ENCODE peak calls at places on chromosomes 16 and 17, in four cellular contexts. J is prostate gland, M is GM12878, U is transverse colon. A is an unnamed sample.

GRCh38 chr16:67936124-67936875 is at the start of gene PSMB10:
- DNase-seq in J (peak), M (no peak), U (no peak), A (no peak)

GRCh38 chr17:82925336-82925735 is 85.5 kb upstream of the ZNF750 start:
- DNase-seq in J (no peak), M (no peak), U (no peak), A (no peak)

GRCh38 chr17:17609121-17609520 is 17.6 kb upstream of the PEMT start:
- DNase-seq in J (no peak), M (no peak), U (no peak), A (no peak)

GRCh38 chr17:77437017-77437416 is 296.2 kb downstream of the SEC14L1 start:
- DNase-seq in J (no peak), M (no peak), U (peak), A (no peak)

GRCh38 chr16:5841934-5842333 is 744.3 kb upstream of the EEF2KMT start:
- DNase-seq in J (no peak), M (no peak), U (no peak), A (no peak)

GRCh38 chr16:67389911-67390815 is 3.1 kb downstream of the TPPP3 start:
- DNase-seq in J (no peak), M (no peak), U (no peak), A (no peak)

GRCh38 chr17:8235676-8236075 is 12.2 kb downstream of the CTC1 start:
- DNase-seq in J (no peak), M (no peak), U (no peak), A (no peak)

GRCh38 chr17:75875940-75876189 is 2.5 kb downstream of the TRIM47 start:
- DNase-seq in J (peak), M (no peak), U (no peak), A (peak)

GRCh38 chr16:70511833-70512232 is 11.5 kb downstream of the COG4 start:
- DNase-seq in J (no peak), M (no peak), U (no peak), A (no peak)

GRCh38 chr17:75561927-75562603 is 25.5 kb upstream of the MYO15B start:
- DNase-seq in J (no peak), M (no peak), U (no peak), A (no peak)

GRCh38 chr17:32586666-32587065 is 99.9 kb downstream of the CDK5R1 start:
- DNase-seq in J (no peak), M (no peak), U (no peak), A (no peak)

GRCh38 chr16:59478806-59479205 is 744.7 kb upstream of the GOT2 start:
- DNase-seq in J (no peak), M (no peak), U (no peak), A (no peak)

GRCh38 chr17:74842146-74842598 is 17.5 kb downstream of the GRIN2C start:
- DNase-seq in J (no peak), M (no peak), U (no peak), A (no peak)

GRCh38 chr17:43906951-43907424 is 348 bp downstream of the MPP2 start:
- DNase-seq in J (no peak), M (no peak), U (no peak), A (no peak)

GRCh38 chr16:11585460-11586374 is 1.0 kb downstream of the LITAF start:
- DNase-seq in J (no peak), M (no peak), U (peak), A (peak)

GRCh38 chr16:31487720-31488629 is 5.1 kb downstream of the SLC5A2 start:
- DNase-seq in J (peak), M (no peak), U (peak), A (no peak)

GRCh38 chr17:62666801-62667591 is 39.5 kb downstream of the MRC2 start:
- DNase-seq in J (no peak), M (no peak), U (no peak), A (no peak)

GRCh38 chr16:79294568-79294967 is 306.0 kb downstream of the MAF start:
- DNase-seq in J (no peak), M (no peak), U (no peak), A (no peak)

GRCh38 chr16:89058812-89059211 is 34.8 kb upstream of the ACSF3 start:
- DNase-seq in J (no peak), M (no peak), U (no peak), A (no peak)

GRCh38 chr16:80733366-80733901 is 71.0 kb downstream of the CDYL2 start:
- DNase-seq in J (peak), M (no peak), U (no peak), A (no peak)

GRCh38 chr16:80337786-80338185 is 203.0 kb upstream of the DYNLRB2 start:
- DNase-seq in J (no peak), M (no peak), U (no peak), A (no peak)

GRCh38 chr16:87762071-87762571 is 3.7 kb downstream of the KLHDC4 start:
- DNase-seq in J (peak), M (no peak), U (no peak), A (no peak)

GRCh38 chr16:79395631-79396030 is 204.9 kb downstream of the MAF start:
- DNase-seq in J (no peak), M (no peak), U (no peak), A (no peak)

GRCh38 chr16:10862432-10862831 is 14.6 kb upstream of the CIITA start:
- DNase-seq in J (no peak), M (no peak), U (no peak), A (no peak)

GRCh38 chr17:59373879-59374495 is 42.5 kb downstream of the YPEL2 start:
- DNase-seq in J (no peak), M (no peak), U (no peak), A (no peak)

GRCh38 chr17:79006001-79006400 is 3.6 kb downstream of the CANT1 start:
- DNase-seq in J (no peak), M (no peak), U (peak), A (peak)

GRCh38 chr16:57519796-57520360 is 16.5 kb downstream of the CCDC102A start:
- DNase-seq in J (peak), M (no peak), U (peak), A (peak)

GRCh38 chr17:75587718-75588545 is at the start of gene MYO15B:
- DNase-seq in J (no peak), M (no peak), U (peak), A (no peak)

GRCh38 chr17:848402-848801 is 66.2 kb downstream of the MRM3 start:
- DNase-seq in J (no peak), M (no peak), U (no peak), A (no peak)

GRCh38 chr16:51150894-51151320 is at the start of gene SALL1:
- DNase-seq in J (no peak), M (no peak), U (no peak), A (no peak)

GRCh38 chr17:50467855-50468119 is 893 bp downstream of the CHAD start:
- DNase-seq in J (no peak), M (no peak), U (no peak), A (no peak)

GRCh38 chr16:62966626-62967025 is 930.4 kb upstream of the CDH8 start:
- DNase-seq in J (no peak), M (no peak), U (no peak), A (no peak)

GRCh38 chr16:27993587-27993986 is 69.9 kb downstream of the GSG1L start:
- DNase-seq in J (no peak), M (no peak), U (no peak), A (no peak)

GRCh38 chr16:23283571-23283970 is 18.5 kb upstream of the SCNN1B start:
- DNase-seq in J (peak), M (no peak), U (no peak), A (no peak)

GRCh38 chr17:4958102-4958501 is 7.2 kb downstream of the ENO3 start:
- DNase-seq in J (no peak), M (no peak), U (no peak), A (no peak)

DNA sequence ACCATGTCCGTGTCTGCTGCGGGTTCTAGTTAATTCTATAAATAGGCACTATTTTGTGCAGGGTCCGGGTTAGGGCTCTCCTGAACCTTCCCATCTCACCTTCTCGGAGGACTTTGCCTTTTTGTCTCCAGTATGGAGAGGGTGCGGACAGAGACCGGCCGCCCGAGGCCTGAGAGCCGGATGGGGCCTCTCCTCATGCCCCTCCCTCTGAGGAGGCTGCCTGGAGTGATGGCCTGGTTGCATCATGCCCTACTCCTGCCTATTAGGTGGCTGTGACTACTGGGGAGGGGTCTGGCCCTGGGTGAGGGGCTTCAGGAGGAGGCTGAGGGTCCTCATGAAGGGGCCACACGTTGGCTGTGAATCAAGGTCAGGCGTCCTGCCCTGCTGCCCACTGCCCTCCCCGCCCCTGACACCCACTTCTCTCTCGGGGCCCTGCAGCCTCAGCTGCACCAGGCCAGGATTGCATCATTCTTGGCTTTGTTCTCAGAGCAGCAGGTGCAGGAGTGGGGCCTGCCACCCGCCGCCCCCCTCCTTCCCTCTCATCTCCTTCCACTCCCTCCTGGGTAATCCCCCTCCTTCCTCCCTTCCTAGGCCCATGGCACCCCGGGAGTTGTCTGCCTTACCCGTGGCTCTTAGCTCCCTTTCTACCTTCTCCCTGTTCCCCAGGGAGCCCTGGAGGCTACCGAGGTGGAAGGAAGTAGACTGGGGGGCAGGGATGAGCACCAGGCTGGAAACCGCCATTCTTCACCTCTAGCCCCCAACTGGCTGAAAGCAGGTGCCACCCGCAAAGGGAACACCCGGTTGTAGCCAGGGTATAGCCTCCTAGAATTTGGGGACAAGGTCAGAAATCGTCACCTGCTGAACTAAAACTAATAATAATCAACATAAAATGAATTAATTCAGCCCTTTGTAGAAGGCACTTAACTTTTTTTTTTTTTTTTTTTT is 12.7 kb upstream of the ARHGAP23 start:
- DNase-seq in J (no peak), M (peak), U (peak), A (no peak)
- TF ChIP-seq POLR2AphosphoS5 in J (no peak), M (no peak), U (no peak), A (no peak)

DNA sequence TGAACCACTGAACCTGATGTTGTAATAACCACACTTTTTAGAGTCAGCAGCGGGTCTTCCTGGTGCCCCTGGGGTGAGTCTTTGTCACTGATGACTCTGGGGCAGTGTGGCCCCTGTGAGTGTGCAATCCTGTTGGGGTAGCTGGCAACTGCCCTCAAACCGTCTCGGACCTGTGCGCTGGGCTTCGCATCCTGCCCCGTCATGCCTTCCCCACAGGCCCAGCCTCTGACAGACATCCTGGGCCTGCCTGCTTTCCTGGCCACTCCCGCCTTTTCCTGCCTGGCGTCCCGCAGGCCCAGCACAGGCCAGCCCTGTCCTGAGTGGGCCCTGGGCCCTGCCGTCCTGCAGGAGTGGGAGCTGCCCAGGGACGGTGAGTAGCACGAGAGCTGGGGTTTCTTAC is 50.2 kb upstream of the CAPN15 start:
- DNase-seq in J (no peak), M (no peak), U (no peak), A (no peak)
- TF ChIP-seq POLR2AphosphoS5 in J (no peak), M (no peak), U (no peak), A (no peak)

GRCh38 chr17:57109393-57110151 is 24.5 kb downstream of the AKAP1 start:
- DNase-seq in J (no peak), M (no peak), U (peak), A (no peak)
- TF ChIP-seq POLR2AphosphoS5 in J (no peak), M (no peak), U (no peak), A (no peak)

GRCh38 chr16:30395992-30396560 is 856 bp downstream of the ZNF48 start:
- DNase-seq in J (no peak), M (no peak), U (no peak), A (no peak)
- TF ChIP-seq POLR2AphosphoS5 in J (no peak), M (no peak), U (no peak), A (no peak)

DNA sequence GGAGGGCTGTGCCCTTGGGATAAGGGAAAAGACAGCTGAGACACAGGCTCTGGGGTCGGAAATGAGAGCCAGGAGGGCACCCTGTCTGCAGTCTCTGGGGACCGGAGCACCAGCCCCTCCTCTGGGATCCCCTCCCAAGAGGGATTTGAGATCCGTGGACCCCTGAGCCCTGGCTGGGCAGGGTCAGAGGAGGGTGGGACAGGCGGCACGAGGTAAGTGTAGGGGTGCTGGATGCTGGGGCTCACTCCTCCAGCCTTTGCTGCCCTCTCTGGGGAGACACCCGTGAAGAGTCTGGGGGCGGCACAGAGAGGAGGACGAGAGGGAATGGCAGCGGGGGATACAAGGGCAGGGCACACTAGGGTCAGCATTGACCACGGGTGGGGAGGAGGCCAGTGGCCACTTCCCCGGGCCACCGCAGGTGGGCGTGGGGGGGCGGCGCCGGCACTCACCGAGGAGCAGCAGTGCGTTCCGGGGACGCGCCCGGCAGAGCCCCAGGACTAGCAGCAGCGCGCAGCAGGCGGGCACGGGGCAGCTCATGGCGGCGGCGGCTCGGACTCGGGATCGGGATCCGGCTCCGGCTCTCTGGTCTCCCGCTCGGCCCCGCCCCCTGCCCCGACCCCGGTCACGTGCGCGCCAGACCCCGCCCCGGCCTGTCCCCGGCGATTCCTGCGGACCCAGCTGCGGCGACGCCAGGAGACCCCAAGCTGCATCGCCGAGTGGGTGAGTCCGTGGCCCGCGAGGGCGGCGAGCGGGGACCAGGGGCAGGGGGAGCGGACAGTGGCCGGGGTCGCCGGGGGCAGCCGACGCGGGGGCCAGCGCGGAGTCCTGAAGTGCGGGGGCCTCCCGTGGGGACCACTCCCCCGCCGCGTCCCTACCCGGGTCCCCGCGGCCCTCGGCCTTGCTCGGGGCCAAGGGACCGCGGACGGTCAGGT is at the start of the genes SGSH and SLC26A11:
- DNase-seq in J (peak), M (no peak), U (peak), A (peak)
- TF ChIP-seq POLR2AphosphoS5 in J (no peak), M (peak), U (peak), A (no peak)

GRCh38 chr16:69105501-69106361 is at the start of gene HAS3:
- DNase-seq in J (peak), M (no peak), U (peak), A (no peak)
- TF ChIP-seq POLR2AphosphoS5 in J (peak), M (no peak), U (peak), A (no peak)

GRCh38 chr16:85982563-85982939 is 83.6 kb downstream of the IRF8 start:
- DNase-seq in J (no peak), M (no peak), U (peak), A (no peak)
- TF ChIP-seq POLR2AphosphoS5 in J (no peak), M (no peak), U (no peak), A (no peak)

DNA sequence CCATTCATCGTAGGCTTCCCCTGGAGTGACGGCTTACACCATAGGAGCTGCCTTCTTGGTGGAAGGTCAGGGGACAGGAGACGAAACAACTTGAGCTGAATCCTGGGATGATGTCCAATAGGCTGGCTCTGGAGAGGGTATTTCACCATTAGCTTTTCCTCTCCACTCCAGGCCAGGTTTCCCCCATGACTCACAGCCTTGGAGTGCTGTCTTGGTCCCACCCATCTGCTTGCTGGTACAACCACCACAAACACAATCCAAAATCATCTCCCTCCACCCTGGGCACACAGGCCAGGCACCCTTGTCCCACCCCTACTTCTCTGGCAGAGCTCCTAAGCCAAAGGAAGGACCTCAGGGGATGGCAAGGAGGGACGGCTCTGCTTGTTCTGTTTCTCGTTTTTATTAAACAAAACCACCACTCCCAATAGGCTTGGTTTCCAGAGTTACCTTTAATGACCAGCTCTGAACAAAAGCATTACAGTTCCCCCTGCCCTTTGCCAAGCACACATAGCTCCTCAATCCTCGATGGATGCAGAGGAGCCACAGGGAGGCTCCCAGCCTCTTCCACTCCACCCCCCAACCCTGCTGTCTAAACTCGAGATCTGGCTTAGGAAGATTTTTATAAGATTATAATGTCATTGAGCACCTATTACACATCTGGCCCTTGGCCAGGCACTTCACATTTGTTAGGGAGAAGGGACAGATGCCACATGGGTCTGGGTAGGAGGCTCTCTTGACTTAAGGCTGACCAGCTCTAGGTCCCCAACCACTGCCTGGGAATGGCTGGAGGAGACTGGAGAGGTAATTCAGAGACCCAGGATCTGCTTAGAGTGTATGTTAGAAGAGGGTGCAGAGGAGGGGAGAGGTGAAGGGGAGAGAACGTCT is 13.3 kb downstream of the CAVIN1 start:
- DNase-seq in J (peak), M (no peak), U (peak), A (peak)
- TF ChIP-seq POLR2AphosphoS5 in J (peak), M (no peak), U (no peak), A (peak)

GRCh38 chr16:66267287-66268137 is 99.0 kb upstream of the CDH5 start:
- DNase-seq in J (no peak), M (no peak), U (no peak), A (peak)

GRCh38 chr16:66265556-66266133 is 100.8 kb upstream of the CDH5 start:
- DNase-seq in J (no peak), M (no peak), U (no peak), A (no peak)

GRCh38 chr16:66265106-66265415 is 101.4 kb upstream of the CDH5 start:
- DNase-seq in J (no peak), M (no peak), U (no peak), A (no peak)

GRCh38 chr16:66264311-66265105 is 102.0 kb upstream of the CDH5 start:
- DNase-seq in J (no peak), M (no peak), U (no peak), A (peak)

DNA sequence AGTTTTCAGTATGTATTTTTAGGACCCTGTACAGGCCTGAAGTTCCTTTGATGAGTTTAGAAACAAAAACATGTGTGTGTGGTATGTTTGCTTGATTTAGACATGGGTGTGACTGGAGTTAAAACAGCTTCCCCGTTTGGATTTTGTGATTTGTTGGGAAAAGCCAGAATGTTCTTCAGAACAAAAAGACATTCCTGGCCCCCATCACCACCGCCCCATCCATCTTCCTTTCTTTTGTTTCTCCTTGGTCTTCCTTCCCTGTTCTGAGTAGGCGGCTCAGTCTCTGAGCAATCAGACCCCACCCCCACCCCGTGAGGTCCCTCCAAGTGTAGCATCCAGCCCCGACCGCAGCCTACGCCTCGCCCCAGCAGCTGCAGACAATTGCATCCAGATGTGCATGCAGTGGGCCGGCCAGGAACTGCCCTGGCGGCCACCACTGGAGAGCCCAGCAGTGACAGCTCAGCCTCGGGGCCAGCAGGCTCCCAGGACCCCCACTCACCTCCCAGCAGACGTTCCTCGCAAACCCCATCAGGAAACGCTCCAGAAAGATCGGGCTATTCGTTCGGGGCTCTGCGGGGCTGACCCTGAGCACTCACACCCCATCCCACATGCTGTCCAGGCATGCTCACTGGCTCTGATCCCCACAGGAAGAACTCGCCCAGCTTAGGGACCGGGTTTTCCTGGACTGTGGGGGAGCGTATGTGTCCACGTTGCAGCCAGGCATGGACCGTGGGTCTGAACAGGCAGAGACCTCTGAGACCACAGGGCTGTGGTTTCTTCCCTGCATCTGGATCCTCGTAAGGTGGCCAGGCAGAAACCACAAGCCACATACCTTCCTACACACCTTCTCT is 99.8 kb upstream of the CDH5 start:
- DNase-seq in J (no peak), M (no peak), U (peak), A (peak)
- TF ChIP-seq POLR2AphosphoS5 in J (no peak), M (no peak), U (no peak), A (peak)

A was measured in breast epithelium.